ENCODE peak calls at places on chromosomes 2 and 18, in five cellular contexts. One of them, this sample, is unnamed.

GRCh38 chr2:233354971-233355574 is 779 bp downstream of the DGKD start:
- DNase-seq in hepatocyte: peak
- DNase-seq in nephron progenitor cell: no peak
- DNase-seq in astrocyte of the spinal cord: peak
- DNase-seq in uterus: no peak
- DNase-seq in this sample: no peak

GRCh38 chr18:13660510-13660909 is 65.8 kb downstream of the FAM210A start:
- DNase-seq in hepatocyte: no peak
- DNase-seq in nephron progenitor cell: no peak
- DNase-seq in astrocyte of the spinal cord: no peak
- DNase-seq in uterus: no peak
- DNase-seq in this sample: no peak

GRCh38 chr2:232897971-232898408 is 27.9 kb downstream of the SNORC start:
- DNase-seq in hepatocyte: no peak
- DNase-seq in nephron progenitor cell: no peak
- DNase-seq in astrocyte of the spinal cord: no peak
- DNase-seq in uterus: no peak
- DNase-seq in this sample: no peak

GRCh38 chr2:188664391-188664790 is 309.8 kb upstream of the COL3A1 start:
- DNase-seq in hepatocyte: no peak
- DNase-seq in nephron progenitor cell: no peak
- DNase-seq in astrocyte of the spinal cord: no peak
- DNase-seq in uterus: peak
- DNase-seq in this sample: no peak

GRCh38 chr2:130374587-130375290 is 18.9 kb downstream of the PTPN18 start:
- DNase-seq in hepatocyte: no peak
- DNase-seq in nephron progenitor cell: no peak
- DNase-seq in astrocyte of the spinal cord: no peak
- DNase-seq in uterus: no peak
- DNase-seq in this sample: no peak

GRCh38 chr18:11541179-11541578 is 68.2 kb upstream of the SLC35G4 start:
- DNase-seq in hepatocyte: no peak
- DNase-seq in nephron progenitor cell: no peak
- DNase-seq in astrocyte of the spinal cord: no peak
- DNase-seq in uterus: no peak
- DNase-seq in this sample: no peak

GRCh38 chr2:229920011-229920781 is 1.6 kb downstream of the TRIP12 start:
- DNase-seq in hepatocyte: peak
- DNase-seq in nephron progenitor cell: peak
- DNase-seq in astrocyte of the spinal cord: peak
- DNase-seq in uterus: no peak
- DNase-seq in this sample: peak

GRCh38 chr2:47653909-47654789 is 128.8 kb upstream of the MSH6 start:
- DNase-seq in hepatocyte: peak
- DNase-seq in nephron progenitor cell: peak
- DNase-seq in astrocyte of the spinal cord: no peak
- DNase-seq in uterus: peak
- DNase-seq in this sample: no peak

GRCh38 chr2:195496991-195497390 is 160.0 kb upstream of the SLC39A10 start:
- DNase-seq in hepatocyte: no peak
- DNase-seq in nephron progenitor cell: no peak
- DNase-seq in astrocyte of the spinal cord: no peak
- DNase-seq in uterus: no peak
- DNase-seq in this sample: no peak

GRCh38 chr2:158795110-158795924 is at the start of gene DAPL1:
- DNase-seq in hepatocyte: no peak
- DNase-seq in nephron progenitor cell: no peak
- DNase-seq in astrocyte of the spinal cord: no peak
- DNase-seq in uterus: no peak
- DNase-seq in this sample: no peak

GRCh38 chr2:119809329-119810038 is 49.8 kb downstream of the PTPN4 start:
- DNase-seq in hepatocyte: no peak
- DNase-seq in nephron progenitor cell: no peak
- DNase-seq in astrocyte of the spinal cord: peak
- DNase-seq in uterus: no peak
- DNase-seq in this sample: no peak

GRCh38 chr2:25618676-25619075 is 54.7 kb downstream of the DTNB start:
- DNase-seq in hepatocyte: peak
- DNase-seq in nephron progenitor cell: no peak
- DNase-seq in astrocyte of the spinal cord: peak
- DNase-seq in uterus: no peak
- DNase-seq in this sample: no peak

GRCh38 chr2:180231015-180231414 is 223.9 kb upstream of the CWC22 start:
- DNase-seq in hepatocyte: peak
- DNase-seq in nephron progenitor cell: no peak
- DNase-seq in astrocyte of the spinal cord: no peak
- DNase-seq in uterus: no peak
- DNase-seq in this sample: no peak

GRCh38 chr2:233223059-233223894 is 28.2 kb upstream of the ATG16L1 start:
- DNase-seq in hepatocyte: no peak
- DNase-seq in nephron progenitor cell: no peak
- DNase-seq in astrocyte of the spinal cord: no peak
- DNase-seq in uterus: no peak
- DNase-seq in this sample: no peak

GRCh38 chr2:165067958-165068612 is 112.8 kb upstream of the SLC38A11 start:
- DNase-seq in hepatocyte: peak
- DNase-seq in nephron progenitor cell: peak
- DNase-seq in astrocyte of the spinal cord: peak
- DNase-seq in uterus: no peak
- DNase-seq in this sample: no peak

GRCh38 chr2:112582314-112582746 is 2.1 kb upstream of the CHCHD5 start:
- DNase-seq in hepatocyte: peak
- DNase-seq in nephron progenitor cell: peak
- DNase-seq in astrocyte of the spinal cord: peak
- DNase-seq in uterus: no peak
- DNase-seq in this sample: no peak

GRCh38 chr2:96143231-96143847 is 1.9 kb downstream of the DUSP2 start:
- DNase-seq in hepatocyte: no peak
- DNase-seq in nephron progenitor cell: no peak
- DNase-seq in astrocyte of the spinal cord: no peak
- DNase-seq in uterus: no peak
- DNase-seq in this sample: no peak

GRCh38 chr2:65917990-65918389 is 485.6 kb upstream of the SPRED2 start:
- DNase-seq in hepatocyte: no peak
- DNase-seq in nephron progenitor cell: no peak
- DNase-seq in astrocyte of the spinal cord: no peak
- DNase-seq in uterus: no peak
- DNase-seq in this sample: no peak

GRCh38 chr2:65916785-65917295 is 484.4 kb upstream of the SPRED2 start:
- DNase-seq in hepatocyte: no peak
- DNase-seq in nephron progenitor cell: no peak
- DNase-seq in astrocyte of the spinal cord: no peak
- DNase-seq in uterus: no peak
- DNase-seq in this sample: no peak

GRCh38 chr2:65919579-65920188 is 487.3 kb upstream of the SPRED2 start:
- DNase-seq in hepatocyte: no peak
- DNase-seq in nephron progenitor cell: peak
- DNase-seq in astrocyte of the spinal cord: no peak
- DNase-seq in uterus: no peak
- DNase-seq in this sample: no peak

GRCh38 chr2:65920659-65921058 is 488.3 kb upstream of the SPRED2 start:
- DNase-seq in hepatocyte: no peak
- DNase-seq in nephron progenitor cell: no peak
- DNase-seq in astrocyte of the spinal cord: no peak
- DNase-seq in uterus: no peak
- DNase-seq in this sample: no peak

GRCh38 chr2:65918760-65919187 is 486.4 kb upstream of the SPRED2 start:
- DNase-seq in hepatocyte: peak
- DNase-seq in nephron progenitor cell: no peak
- DNase-seq in astrocyte of the spinal cord: no peak
- DNase-seq in uterus: no peak
- DNase-seq in this sample: no peak
- TF ChIP-seq CTCF in hepatocyte: peak
- TF ChIP-seq CTCF in nephron progenitor cell: no peak
- TF ChIP-seq CTCF in astrocyte of the spinal cord: no peak
- TF ChIP-seq CTCF in uterus: no peak
- TF ChIP-seq CTCF in this sample: no peak

DNA sequence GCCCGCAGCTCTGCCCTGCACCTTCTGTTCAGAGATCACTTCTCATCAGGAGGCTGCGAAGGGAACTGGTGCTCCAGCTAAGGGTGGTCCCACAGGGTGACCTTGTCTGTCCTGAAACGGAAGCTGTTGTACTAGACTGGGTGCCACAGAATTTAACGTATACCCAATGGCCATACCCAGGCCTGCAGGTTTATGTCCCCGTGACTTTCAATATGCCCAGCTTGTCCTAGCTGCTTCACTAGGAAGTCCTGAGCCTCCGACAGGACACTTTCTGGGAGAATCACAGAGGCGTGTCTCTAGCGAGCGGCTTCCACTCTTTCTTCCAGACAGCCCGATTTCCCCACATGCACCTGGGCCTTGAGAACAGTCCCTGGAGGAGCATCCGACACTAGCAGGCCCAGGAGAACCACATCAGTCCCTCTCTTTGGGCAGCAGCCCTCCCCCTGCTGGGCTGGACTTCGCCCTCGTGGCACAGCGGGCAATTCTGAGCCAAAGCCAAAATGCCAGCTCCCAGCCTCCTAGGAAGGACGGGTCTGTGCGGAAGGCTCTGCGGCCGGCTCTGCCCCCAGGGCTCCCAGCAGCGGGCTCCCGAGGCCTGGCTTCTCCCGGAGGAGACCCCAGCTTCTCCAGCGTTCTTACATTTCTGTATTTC is 91.9 kb upstream of the OTOS start:
- DNase-seq in hepatocyte: no peak
- DNase-seq in nephron progenitor cell: no peak
- DNase-seq in astrocyte of the spinal cord: no peak
- DNase-seq in uterus: no peak
- DNase-seq in this sample: peak
- TF ChIP-seq CTCF in hepatocyte: no peak
- TF ChIP-seq CTCF in nephron progenitor cell: no peak
- TF ChIP-seq CTCF in astrocyte of the spinal cord: no peak
- TF ChIP-seq CTCF in uterus: no peak
- TF ChIP-seq CTCF in this sample: no peak

GRCh38 chr2:99819766-99820165 is 322.6 kb downstream of the AFF3 start:
- DNase-seq in hepatocyte: no peak
- DNase-seq in nephron progenitor cell: no peak
- DNase-seq in astrocyte of the spinal cord: no peak
- DNase-seq in uterus: no peak
- DNase-seq in this sample: no peak
- TF ChIP-seq CTCF in hepatocyte: no peak
- TF ChIP-seq CTCF in nephron progenitor cell: no peak
- TF ChIP-seq CTCF in astrocyte of the spinal cord: peak
- TF ChIP-seq CTCF in uterus: no peak
- TF ChIP-seq CTCF in this sample: no peak

DNA sequence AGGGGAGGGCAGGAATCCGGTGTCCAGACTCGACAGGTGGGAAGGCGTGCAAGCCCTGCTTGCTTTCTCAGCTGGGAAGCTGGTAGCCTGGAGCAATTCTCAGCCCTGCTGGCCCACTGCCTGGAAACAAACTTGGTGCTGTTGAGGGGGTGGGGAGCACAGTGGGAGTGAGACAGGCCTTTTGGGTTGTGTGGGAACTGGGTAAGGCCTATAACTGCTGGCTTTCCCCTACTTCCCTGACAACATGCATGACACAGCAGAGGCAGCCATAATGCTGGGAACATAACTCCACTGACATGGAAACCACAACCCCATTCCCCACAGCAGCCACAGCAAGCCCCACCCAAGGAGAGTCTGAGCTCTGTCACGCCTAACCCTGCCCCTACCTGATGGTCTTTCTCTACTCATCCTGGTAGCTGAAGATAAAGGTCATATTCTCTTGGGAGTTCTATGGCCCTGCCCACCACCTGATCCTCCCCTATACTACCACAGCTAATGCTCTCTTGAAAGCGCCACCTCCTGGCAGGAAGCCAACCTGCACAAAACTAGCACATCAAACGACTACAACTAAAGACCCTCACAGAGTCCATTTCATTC is 122.9 kb upstream of the ACVR1C start:
- DNase-seq in hepatocyte: no peak
- DNase-seq in nephron progenitor cell: peak
- DNase-seq in astrocyte of the spinal cord: peak
- DNase-seq in uterus: no peak
- DNase-seq in this sample: no peak
- TF ChIP-seq CTCF in hepatocyte: no peak
- TF ChIP-seq CTCF in nephron progenitor cell: no peak
- TF ChIP-seq CTCF in astrocyte of the spinal cord: peak
- TF ChIP-seq CTCF in uterus: no peak
- TF ChIP-seq CTCF in this sample: no peak

GRCh38 chr2:59276033-59276432 is 1034.9 kb upstream of the FANCL start:
- DNase-seq in hepatocyte: no peak
- DNase-seq in nephron progenitor cell: peak
- DNase-seq in astrocyte of the spinal cord: no peak
- DNase-seq in uterus: no peak
- DNase-seq in this sample: no peak
- TF ChIP-seq CTCF in hepatocyte: peak
- TF ChIP-seq CTCF in nephron progenitor cell: peak
- TF ChIP-seq CTCF in astrocyte of the spinal cord: peak
- TF ChIP-seq CTCF in uterus: no peak
- TF ChIP-seq CTCF in this sample: no peak

DNA sequence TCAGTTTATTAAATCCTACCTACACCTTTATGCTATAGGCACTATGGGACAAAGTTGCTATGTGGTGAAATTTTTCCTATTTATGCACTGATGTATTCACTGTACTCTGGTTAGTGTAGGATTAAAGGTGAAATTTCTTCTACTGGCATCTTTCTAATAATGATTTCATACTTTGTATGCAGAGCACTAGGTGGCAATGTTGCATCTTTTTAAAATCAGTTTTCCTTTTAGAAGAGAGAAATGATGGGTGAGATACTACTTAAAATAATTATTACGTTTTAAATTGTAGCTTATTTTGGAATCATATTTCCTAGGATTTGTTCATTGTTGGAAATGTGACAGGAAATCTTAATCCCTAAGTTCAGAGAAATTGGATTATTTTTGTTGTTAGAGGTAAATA is 150.9 kb downstream of the CD8B2 start:
- DNase-seq in hepatocyte: peak
- DNase-seq in nephron progenitor cell: no peak
- DNase-seq in astrocyte of the spinal cord: peak
- DNase-seq in uterus: no peak
- DNase-seq in this sample: no peak
- TF ChIP-seq CTCF in hepatocyte: peak
- TF ChIP-seq CTCF in nephron progenitor cell: peak
- TF ChIP-seq CTCF in astrocyte of the spinal cord: peak
- TF ChIP-seq CTCF in uterus: peak
- TF ChIP-seq CTCF in this sample: no peak

GRCh38 chr2:12990523-12990922 is 273.8 kb downstream of the TRIB2 start:
- DNase-seq in hepatocyte: no peak
- DNase-seq in nephron progenitor cell: no peak
- DNase-seq in astrocyte of the spinal cord: no peak
- DNase-seq in uterus: no peak
- DNase-seq in this sample: no peak
- TF ChIP-seq CTCF in hepatocyte: no peak
- TF ChIP-seq CTCF in nephron progenitor cell: no peak
- TF ChIP-seq CTCF in astrocyte of the spinal cord: no peak
- TF ChIP-seq CTCF in uterus: no peak
- TF ChIP-seq CTCF in this sample: no peak

DNA sequence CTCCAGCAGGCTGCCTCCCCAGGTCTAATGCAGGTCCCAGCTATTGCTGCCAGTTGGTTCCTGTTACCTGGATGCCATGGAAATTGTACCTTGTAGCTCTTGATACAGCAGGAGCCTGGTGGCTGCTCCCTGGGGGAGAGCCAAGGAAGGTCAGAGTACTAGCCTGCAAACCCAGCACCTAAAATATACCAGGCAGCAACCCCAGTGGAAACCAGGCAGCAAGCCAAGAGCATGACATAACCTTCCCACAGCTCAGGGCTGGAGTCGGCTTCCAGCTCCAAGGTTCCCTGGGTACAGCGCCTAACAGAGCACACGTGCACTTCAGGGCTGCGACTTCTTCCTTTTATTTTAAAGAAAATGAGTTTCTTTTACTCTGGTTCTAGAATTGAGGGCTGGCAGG is 30.3 kb downstream of the TNP1 start:
- DNase-seq in hepatocyte: peak
- DNase-seq in nephron progenitor cell: no peak
- DNase-seq in astrocyte of the spinal cord: peak
- DNase-seq in uterus: peak
- DNase-seq in this sample: no peak
- TF ChIP-seq CTCF in hepatocyte: no peak
- TF ChIP-seq CTCF in nephron progenitor cell: no peak
- TF ChIP-seq CTCF in astrocyte of the spinal cord: no peak
- TF ChIP-seq CTCF in uterus: no peak
- TF ChIP-seq CTCF in this sample: no peak

This sample was measured in omental fat pad.